ENCODE peak calls at places on chromosomes 12 and 14, in five cellular contexts. One of them, this sample, is unnamed.

GRCh38 chr14:81401420-81402122 is 1.4 kb upstream of the STON2 start:
- DNase-seq in T-cell: no peak
- DNase-seq in iris pigment epithelial cell: peak; percentile 90
- DNase-seq in NCI-H1092 treated with DMSO at 0.1 percent for 48 hours: no peak
- DNase-seq in IMR-90: peak; percentile 64
- DNase-seq in this sample: no peak

GRCh38 chr12:17588968-17589367 is 501.0 kb downstream of the RERGL start:
- DNase-seq in NCI-H1092 treated with DMSO at 0.1 percent for 48 hours: peak; percentile 7
- DNase-seq in IMR-90: no peak
- DNase-seq in T-cell: no peak
- DNase-seq in iris pigment epithelial cell: no peak
- DNase-seq in this sample: no peak

GRCh38 chr12:96197503-96198272 is 3.5 kb downstream of the ELK3 start:
- DNase-seq in T-cell: no peak
- DNase-seq in NCI-H1092 treated with DMSO at 0.1 percent for 48 hours: no peak
- DNase-seq in IMR-90: peak; percentile 97
- DNase-seq in iris pigment epithelial cell: peak; percentile 95
- DNase-seq in this sample: no peak

GRCh38 chr12:131061041-131061806 is 107.5 kb downstream of the ADGRD1 start:
- DNase-seq in T-cell: no peak
- DNase-seq in NCI-H1092 treated with DMSO at 0.1 percent for 48 hours: no peak
- DNase-seq in iris pigment epithelial cell: no peak
- DNase-seq in IMR-90: no peak
- DNase-seq in this sample: no peak

GRCh38 chr14:58198086-58198485 is 1.9 kb upstream of the ACTR10 start:
- DNase-seq in T-cell: no peak
- DNase-seq in NCI-H1092 treated with DMSO at 0.1 percent for 48 hours: no peak
- DNase-seq in IMR-90: no peak
- DNase-seq in iris pigment epithelial cell: no peak
- DNase-seq in this sample: no peak

GRCh38 chr12:128784030-128784770 is 39.6 kb downstream of the SLC15A4 start:
- DNase-seq in iris pigment epithelial cell: peak; percentile 34
- DNase-seq in T-cell: no peak
- DNase-seq in IMR-90: peak; percentile 27
- DNase-seq in NCI-H1092 treated with DMSO at 0.1 percent for 48 hours: no peak
- DNase-seq in this sample: no peak

GRCh38 chr12:33628087-33628486 is 188.5 kb upstream of the SYT10 start:
- DNase-seq in NCI-H1092 treated with DMSO at 0.1 percent for 48 hours: no peak
- DNase-seq in T-cell: no peak
- DNase-seq in IMR-90: no peak
- DNase-seq in iris pigment epithelial cell: no peak
- DNase-seq in this sample: no peak

GRCh38 chr14:83991666-83992065 is 1538.3 kb upstream of the FLRT2 start:
- DNase-seq in T-cell: no peak
- DNase-seq in NCI-H1092 treated with DMSO at 0.1 percent for 48 hours: no peak
- DNase-seq in iris pigment epithelial cell: peak; percentile 28
- DNase-seq in IMR-90: peak; percentile 54
- DNase-seq in this sample: no peak

GRCh38 chr14:73630009-73630780 is 14.6 kb upstream of the DNAL1 start:
- DNase-seq in IMR-90: no peak
- DNase-seq in NCI-H1092 treated with DMSO at 0.1 percent for 48 hours: no peak
- DNase-seq in T-cell: no peak
- DNase-seq in iris pigment epithelial cell: no peak
- DNase-seq in this sample: no peak

GRCh38 chr14:105439710-105440553 is 20.3 kb downstream of the MTA1 start:
- DNase-seq in T-cell: no peak
- DNase-seq in IMR-90: no peak
- DNase-seq in iris pigment epithelial cell: no peak
- DNase-seq in NCI-H1092 treated with DMSO at 0.1 percent for 48 hours: peak; percentile 6
- DNase-seq in this sample: no peak

GRCh38 chr12:4197922-4198763 is 75.4 kb upstream of the CCND2 start:
- DNase-seq in IMR-90: no peak
- DNase-seq in T-cell: no peak
- DNase-seq in iris pigment epithelial cell: no peak
- DNase-seq in NCI-H1092 treated with DMSO at 0.1 percent for 48 hours: no peak
- DNase-seq in this sample: no peak

GRCh38 chr14:38828183-38828877 is 274.7 kb downstream of the SEC23A start:
- DNase-seq in IMR-90: no peak
- DNase-seq in iris pigment epithelial cell: no peak
- DNase-seq in T-cell: no peak
- DNase-seq in NCI-H1092 treated with DMSO at 0.1 percent for 48 hours: no peak
- DNase-seq in this sample: no peak

GRCh38 chr12:92612611-92613010 is 90.2 kb upstream of the PLEKHG7 start:
- DNase-seq in IMR-90: no peak
- DNase-seq in T-cell: no peak
- DNase-seq in NCI-H1092 treated with DMSO at 0.1 percent for 48 hours: no peak
- DNase-seq in iris pigment epithelial cell: no peak
- DNase-seq in this sample: no peak

GRCh38 chr14:23053426-23053825 is 3.9 kb downstream of the CDH24 start:
- DNase-seq in NCI-H1092 treated with DMSO at 0.1 percent for 48 hours: no peak
- DNase-seq in iris pigment epithelial cell: no peak
- DNase-seq in T-cell: no peak
- DNase-seq in IMR-90: no peak
- DNase-seq in this sample: no peak

GRCh38 chr14:105908481-105908911 is 382.1 kb downstream of the TMEM121 start:
- DNase-seq in IMR-90: no peak
- DNase-seq in NCI-H1092 treated with DMSO at 0.1 percent for 48 hours: no peak
- DNase-seq in T-cell: no peak
- DNase-seq in iris pigment epithelial cell: no peak
- DNase-seq in this sample: no peak

GRCh38 chr12:47244730-47245285 is 165.0 kb upstream of the AMIGO2 start:
- DNase-seq in iris pigment epithelial cell: no peak
- DNase-seq in IMR-90: no peak
- DNase-seq in T-cell: no peak
- DNase-seq in NCI-H1092 treated with DMSO at 0.1 percent for 48 hours: no peak
- DNase-seq in this sample: no peak

GRCh38 chr14:68391292-68392014 is 401.4 kb downstream of the ZFP36L1 start:
- DNase-seq in iris pigment epithelial cell: peak; percentile 82
- DNase-seq in NCI-H1092 treated with DMSO at 0.1 percent for 48 hours: no peak
- DNase-seq in IMR-90: peak; percentile 79
- DNase-seq in T-cell: no peak
- DNase-seq in this sample: no peak

GRCh38 chr14:91961297-91962220 is 14.1 kb upstream of the FBLN5 start:
- DNase-seq in T-cell: no peak
- DNase-seq in iris pigment epithelial cell: no peak
- DNase-seq in NCI-H1092 treated with DMSO at 0.1 percent for 48 hours: no peak
- DNase-seq in IMR-90: no peak
- DNase-seq in this sample: no peak

GRCh38 chr12:67697981-67698380 is 49.4 kb downstream of the DYRK2 start:
- DNase-seq in IMR-90: no peak
- DNase-seq in NCI-H1092 treated with DMSO at 0.1 percent for 48 hours: no peak
- DNase-seq in iris pigment epithelial cell: no peak
- DNase-seq in T-cell: no peak
- DNase-seq in this sample: no peak

GRCh38 chr14:63224196-63224595 is 20.0 kb downstream of the RHOJ start:
- DNase-seq in T-cell: no peak
- DNase-seq in iris pigment epithelial cell: peak; percentile 50
- DNase-seq in IMR-90: no peak
- DNase-seq in NCI-H1092 treated with DMSO at 0.1 percent for 48 hours: no peak
- DNase-seq in this sample: no peak

GRCh38 chr12:121227294-121227693 is 17.4 kb downstream of the P2RX4 start:
- DNase-seq in IMR-90: no peak
- DNase-seq in iris pigment epithelial cell: no peak
- DNase-seq in NCI-H1092 treated with DMSO at 0.1 percent for 48 hours: peak; percentile 7
- DNase-seq in T-cell: no peak
- DNase-seq in this sample: no peak

GRCh38 chr12:109291117-109291516 is 18.0 kb downstream of the FOXN4 start:
- DNase-seq in IMR-90: no peak
- DNase-seq in iris pigment epithelial cell: no peak
- DNase-seq in T-cell: no peak
- DNase-seq in NCI-H1092 treated with DMSO at 0.1 percent for 48 hours: no peak
- DNase-seq in this sample: no peak